ENCODE peak calls at places on chromosomes 1 and 21, in five cellular contexts. One of them, this sample, is unnamed.

GRCh38 chr1:39387452-39387851 is 104.0 kb upstream of the BMP8A start:
- DNase-seq in naive thymus-derived CD4-positive, alpha-beta T cell: no peak
- DNase-seq in stimulated activated CD8-positive, alpha-beta memory T cell treated with anti-CD3 and anti-CD28 coated beads, Interleukin-15, amount 100 ng/mL, for 24 hours: no peak
- DNase-seq in stimulated activated CD4-positive, alpha-beta T cell treated with anti-CD3 and anti-CD28 coated beads, TNF-alpha, amount 100 ng/mL, for 4 hours: no peak
- DNase-seq in NCI-H460: no peak
- DNase-seq in this sample: peak

GRCh38 chr1:8343464-8344001 is 25.6 kb downstream of the SLC45A1 start:
- DNase-seq in naive thymus-derived CD4-positive, alpha-beta T cell: no peak
- DNase-seq in stimulated activated CD8-positive, alpha-beta memory T cell treated with anti-CD3 and anti-CD28 coated beads, Interleukin-15, amount 100 ng/mL, for 24 hours: no peak
- DNase-seq in stimulated activated CD4-positive, alpha-beta T cell treated with anti-CD3 and anti-CD28 coated beads, TNF-alpha, amount 100 ng/mL, for 4 hours: no peak
- DNase-seq in NCI-H460: peak
- DNase-seq in this sample: peak

GRCh38 chr1:9766759-9767442 is 56.9 kb downstream of the CLSTN1 start:
- DNase-seq in naive thymus-derived CD4-positive, alpha-beta T cell: no peak
- DNase-seq in stimulated activated CD8-positive, alpha-beta memory T cell treated with anti-CD3 and anti-CD28 coated beads, Interleukin-15, amount 100 ng/mL, for 24 hours: no peak
- DNase-seq in stimulated activated CD4-positive, alpha-beta T cell treated with anti-CD3 and anti-CD28 coated beads, TNF-alpha, amount 100 ng/mL, for 4 hours: no peak
- DNase-seq in NCI-H460: peak
- DNase-seq in this sample: peak

GRCh38 chr1:115198938-115199337 is 109.6 kb upstream of the TSPAN2 start:
- DNase-seq in naive thymus-derived CD4-positive, alpha-beta T cell: no peak
- DNase-seq in stimulated activated CD8-positive, alpha-beta memory T cell treated with anti-CD3 and anti-CD28 coated beads, Interleukin-15, amount 100 ng/mL, for 24 hours: no peak
- DNase-seq in stimulated activated CD4-positive, alpha-beta T cell treated with anti-CD3 and anti-CD28 coated beads, TNF-alpha, amount 100 ng/mL, for 4 hours: no peak
- DNase-seq in NCI-H460: no peak
- DNase-seq in this sample: no peak

GRCh38 chr1:109773203-109773899 is 9.6 kb upstream of the EPS8L3 start:
- DNase-seq in naive thymus-derived CD4-positive, alpha-beta T cell: peak
- DNase-seq in stimulated activated CD8-positive, alpha-beta memory T cell treated with anti-CD3 and anti-CD28 coated beads, Interleukin-15, amount 100 ng/mL, for 24 hours: no peak
- DNase-seq in stimulated activated CD4-positive, alpha-beta T cell treated with anti-CD3 and anti-CD28 coated beads, TNF-alpha, amount 100 ng/mL, for 4 hours: peak
- DNase-seq in NCI-H460: peak
- DNase-seq in this sample: peak

GRCh38 chr1:78492376-78492950 is 1.7 kb downstream of the PTGFR start:
- DNase-seq in naive thymus-derived CD4-positive, alpha-beta T cell: no peak
- DNase-seq in stimulated activated CD8-positive, alpha-beta memory T cell treated with anti-CD3 and anti-CD28 coated beads, Interleukin-15, amount 100 ng/mL, for 24 hours: no peak
- DNase-seq in stimulated activated CD4-positive, alpha-beta T cell treated with anti-CD3 and anti-CD28 coated beads, TNF-alpha, amount 100 ng/mL, for 4 hours: no peak
- DNase-seq in NCI-H460: no peak
- DNase-seq in this sample: peak

GRCh38 chr1:19799877-19800804 is at the start of gene TMCO4:
- DNase-seq in naive thymus-derived CD4-positive, alpha-beta T cell: peak
- DNase-seq in stimulated activated CD8-positive, alpha-beta memory T cell treated with anti-CD3 and anti-CD28 coated beads, Interleukin-15, amount 100 ng/mL, for 24 hours: peak
- DNase-seq in stimulated activated CD4-positive, alpha-beta T cell treated with anti-CD3 and anti-CD28 coated beads, TNF-alpha, amount 100 ng/mL, for 4 hours: peak
- DNase-seq in NCI-H460: no peak
- DNase-seq in this sample: peak

GRCh38 chr21:16713331-16714114 is 799.3 kb upstream of the CXADR start:
- DNase-seq in naive thymus-derived CD4-positive, alpha-beta T cell: no peak
- DNase-seq in stimulated activated CD8-positive, alpha-beta memory T cell treated with anti-CD3 and anti-CD28 coated beads, Interleukin-15, amount 100 ng/mL, for 24 hours: no peak
- DNase-seq in stimulated activated CD4-positive, alpha-beta T cell treated with anti-CD3 and anti-CD28 coated beads, TNF-alpha, amount 100 ng/mL, for 4 hours: no peak
- DNase-seq in NCI-H460: no peak
- DNase-seq in this sample: no peak

GRCh38 chr1:34066921-34067603 is 98.0 kb downstream of the CSMD2 start:
- DNase-seq in naive thymus-derived CD4-positive, alpha-beta T cell: no peak
- DNase-seq in stimulated activated CD8-positive, alpha-beta memory T cell treated with anti-CD3 and anti-CD28 coated beads, Interleukin-15, amount 100 ng/mL, for 24 hours: no peak
- DNase-seq in stimulated activated CD4-positive, alpha-beta T cell treated with anti-CD3 and anti-CD28 coated beads, TNF-alpha, amount 100 ng/mL, for 4 hours: no peak
- DNase-seq in NCI-H460: no peak
- DNase-seq in this sample: peak